ENCODE peak calls at places on chromosomes 1 and 21, in four cellular contexts. D, G, F and J are unnamed samples.

GRCh38 chr1:215992620-215993019 is 425.5 kb downstream of the KCTD3 start:
- DNase-seq in F (peak), D (peak), G (peak), J (peak)

GRCh38 chr1:46533179-46533864 is 18.1 kb downstream of the KNCN start:
- DNase-seq in F (peak), G (no peak), D (peak), J (no peak)

GRCh38 chr1:111909010-111909409 is 80.5 kb downstream of the KCND3 start:
- DNase-seq in F (no peak), D (no peak), G (no peak), J (peak)

GRCh38 chr1:30731806-30732276 is 8.5 kb upstream of the MATN1 start:
- DNase-seq in D (no peak), G (no peak), F (no peak), J (no peak)

GRCh38 chr1:153790996-153791855 is 16.0 kb downstream of the SLC27A3 start:
- DNase-seq in D (peak), G (no peak), F (peak), J (no peak)

GRCh38 chr21:38915546-38915945 is 109.8 kb downstream of the ETS2 start:
- DNase-seq in D (no peak), G (no peak), F (no peak), J (no peak)

GRCh38 chr1:227729881-227730629 is 5.0 kb downstream of the JMJD4 start:
- DNase-seq in F (peak), G (peak), D (peak), J (peak)

GRCh38 chr1:161773791-161774190 is 7.7 kb downstream of the ATF6 start:
- DNase-seq in F (no peak), D (no peak), G (no peak), J (no peak)

GRCh38 chr1:248807067-248807737 is 18.5 kb downstream of the SH3BP5L start:
- DNase-seq in G (peak), F (peak), D (peak), J (peak)

GRCh38 chr1:92201973-92202372 is 15.7 kb upstream of the C1orf146 start:
- DNase-seq in F (no peak), G (no peak), D (no peak), J (no peak)

GRCh38 chr21:45542667-45543370 is 579 bp upstream of the SLC19A1 start:
- DNase-seq in D (no peak), F (no peak), G (no peak), J (no peak)

GRCh38 chr1:221839794-221840395 is 98.0 kb upstream of the DUSP10 start:
- DNase-seq in G (no peak), F (peak), D (peak), J (peak)

GRCh38 chr21:33541105-33541711 is 709 bp downstream of the GART start:
- DNase-seq in D (peak), G (no peak), F (peak), J (peak)

GRCh38 chr1:19096036-19096833 is 113.8 kb downstream of the UBR4 start:
- DNase-seq in D (no peak), F (peak), G (peak), J (peak)

GRCh38 chr1:28877132-28877781 is 37.1 kb upstream of the EPB41 start:
- DNase-seq in D (peak), F (peak), G (peak), J (peak)

GRCh38 chr21:36135391-36136094 is 664 bp downstream of the CBR3 start:
- DNase-seq in D (peak), G (no peak), F (peak), J (peak)

GRCh38 chr1:37042506-37042905 is 8.2 kb upstream of the GRIK3 start:
- DNase-seq in G (no peak), F (no peak), D (no peak), J (no peak)
- H2AK5ac ChIP-seq in G (no peak), F (no peak), D (no peak), J (no peak)

GRCh38 chr21:26123012-26123411 is 47.6 kb downstream of the APP start:
- DNase-seq in D (peak), G (no peak), F (peak), J (no peak)

GRCh38 chr21:26124421-26124833 is 46.1 kb downstream of the APP start:
- DNase-seq in F (peak), D (peak), G (no peak), J (peak)

GRCh38 chr21:26125433-26126167 is 45.0 kb downstream of the APP start:
- DNase-seq in F (peak), D (no peak), G (no peak), J (peak)

GRCh38 chr21:26126168-26126553 is 44.4 kb downstream of the APP start:
- DNase-seq in D (no peak), F (no peak), G (no peak), J (peak)

GRCh38 chr21:26124896-26125295 is 45.7 kb downstream of the APP start:
- DNase-seq in G (no peak), D (no peak), F (no peak), J (no peak)
- H3K27ac ChIP-seq in G (no peak), D (no peak), F (peak), J (peak)

GRCh38 chr1:202037706-202038296 is 27.4 kb downstream of the ELF3 start:
- DNase-seq in D (peak), G (no peak), F (peak), J (no peak)

GRCh38 chr1:202038688-202039346 is 28.4 kb downstream of the ELF3 start:
- DNase-seq in G (no peak), D (no peak), F (no peak), J (no peak)

GRCh38 chr1:202034149-202034682 is 23.8 kb downstream of the ELF3 start:
- DNase-seq in F (no peak), G (no peak), D (no peak), J (no peak)

GRCh38 chr1:202034683-202035462 is 24.5 kb downstream of the ELF3 start:
- DNase-seq in D (peak), F (peak), G (no peak), J (peak)

DNA sequence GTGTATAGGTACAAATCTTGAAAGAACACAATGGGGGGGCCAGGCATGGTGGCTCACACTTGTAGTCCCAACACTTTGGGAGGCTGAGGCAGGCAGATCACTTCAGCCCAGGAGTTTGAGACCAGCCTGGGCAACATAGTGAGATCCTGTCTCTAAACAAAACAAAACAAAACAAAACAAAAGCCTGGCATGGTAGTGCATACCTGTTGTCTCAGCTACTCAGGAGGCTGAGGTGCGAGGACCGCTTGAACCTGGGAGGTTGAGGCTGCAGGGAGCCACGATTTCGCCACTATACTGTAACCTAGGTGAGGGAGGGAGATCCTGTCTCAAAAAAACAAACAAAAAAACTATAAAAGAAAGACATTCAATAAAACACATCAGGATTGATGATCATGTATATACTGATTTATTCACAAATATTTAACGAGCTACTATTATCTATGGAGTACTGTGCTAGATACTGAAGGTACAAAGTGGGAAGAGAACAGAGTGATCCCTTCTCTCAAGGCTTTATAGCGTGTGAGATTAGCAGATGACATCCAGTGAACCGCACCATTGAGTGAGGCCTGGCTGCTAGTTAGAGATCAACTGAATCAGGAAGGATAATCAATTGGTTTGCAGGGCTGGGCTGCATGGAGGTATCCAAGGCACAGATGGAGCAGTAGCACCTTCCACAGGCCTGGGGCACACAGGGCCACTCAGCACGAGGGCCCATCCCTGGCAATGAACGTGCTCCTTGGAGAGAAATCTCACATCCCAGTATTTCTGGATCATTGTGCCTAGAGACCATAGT is 26.4 kb downstream of the ELF3 start:
- DNase-seq in D (no peak), G (no peak), F (no peak), J (no peak)
- H2AK5ac ChIP-seq in D (peak), G (no peak), F (no peak), J (no peak)

DNA sequence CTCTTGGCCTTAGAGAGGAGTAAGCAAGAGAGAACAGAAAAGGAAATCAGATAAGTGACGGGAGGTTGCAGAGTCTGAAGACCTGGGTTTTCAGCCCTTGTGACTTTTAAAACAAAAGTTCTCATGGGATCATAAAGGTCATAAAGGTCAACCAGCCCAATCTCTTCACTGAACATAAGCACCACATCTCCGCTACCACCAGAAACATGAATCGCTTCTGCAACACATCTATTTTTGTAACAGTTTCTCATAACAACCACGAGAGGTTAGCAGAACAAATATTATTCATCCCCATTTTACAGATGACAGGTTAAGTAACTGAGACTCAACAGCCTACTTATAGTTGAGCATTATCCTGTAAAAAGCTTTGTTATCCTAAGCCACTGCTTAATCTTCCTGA is 5.9 kb downstream of the TRAPPC3 start:
- DNase-seq in F (no peak), G (no peak), D (no peak), J (no peak)
- H3K27ac ChIP-seq in F (no peak), G (no peak), D (no peak), J (no peak)

GRCh38 chr1:22245716-22246115 is 102.8 kb upstream of the WNT4 start:
- DNase-seq in D (no peak), F (no peak), G (peak), J (no peak)

GRCh38 chr1:22248746-22249145 is 105.8 kb upstream of the WNT4 start:
- DNase-seq in D (no peak), F (no peak), G (no peak), J (no peak)

GRCh38 chr1:22246755-22247480 is 104.0 kb upstream of the WNT4 start:
- DNase-seq in G (no peak), D (no peak), F (no peak), J (no peak)

GRCh38 chr1:22249928-22250680 is 107.2 kb upstream of the WNT4 start:
- DNase-seq in F (no peak), G (no peak), D (peak), J (no peak)

GRCh38 chr1:22247527-22248218 is 104.8 kb upstream of the WNT4 start:
- DNase-seq in F (no peak), G (no peak), D (no peak), J (no peak)
- H2AK5ac ChIP-seq in F (no peak), G (no peak), D (no peak), J (no peak)

GRCh38 chr1:10980094-10980577 is 32.3 kb upstream of the TARDBP start:
- DNase-seq in D (peak), G (peak), F (peak), J (peak)
- H3K27ac ChIP-seq in D (no peak), G (peak), F (no peak), J (no peak)

GRCh38 chr1:235659186-235659771 is 9.7 kb upstream of the GNG4 start:
- DNase-seq in F (no peak), G (no peak), D (no peak), J (no peak)
- H2AK5ac ChIP-seq in F (no peak), G (no peak), D (no peak), J (no peak)

GRCh38 chr1:27569088-27569459 is 34.9 kb downstream of the AHDC1 start:
- DNase-seq in G (no peak), F (no peak), D (peak), J (no peak)

GRCh38 chr1:27569506-27570382 is 34.2 kb downstream of the AHDC1 start:
- DNase-seq in F (no peak), G (peak), D (no peak), J (peak)

GRCh38 chr1:27570823-27571222 is 33.1 kb downstream of the AHDC1 start:
- DNase-seq in G (peak), D (no peak), F (no peak), J (peak)

GRCh38 chr1:27571439-27572018 is 32.4 kb downstream of the AHDC1 start:
- DNase-seq in F (no peak), G (no peak), D (peak), J (peak)

GRCh38 chr1:27570383-27570755 is 33.6 kb downstream of the AHDC1 start:
- DNase-seq in G (no peak), F (no peak), D (no peak), J (peak)
- H3K27ac ChIP-seq in G (peak), F (no peak), D (peak), J (peak)